ENCODE peak calls at places on chromosome 20, in eight cellular contexts. I, Q, O, K, L, X, M and E are unnamed samples.

GRCh38 chr20:58480455-58481356 is 34.5 kb downstream of the APCDD1L start:
- DNase-seq in M (no peak), X (no peak), O (no peak), L (no peak), K (no peak), I (no peak), Q (no peak), E (no peak)

GRCh38 chr20:24673678-24674570 is 204.5 kb downstream of the SYNDIG1 start:
- DNase-seq in L (no peak), Q (no peak), I (no peak), M (no peak), X (no peak), K (no peak), O (no peak), E (no peak)

GRCh38 chr20:37745553-37745952 is 51.7 kb downstream of the CTNNBL1 start:
- DNase-seq in K (no peak), Q (no peak), X (no peak), M (no peak), O (no peak), I (no peak), L (no peak), E (no peak)

GRCh38 chr20:20052074-20052970 is at the start of the genes CFAP61 and CRNKL1:
- DNase-seq in I (peak; percentile 98), K (peak; percentile 82), Q (peak; percentile 97), M (peak; percentile 89), L (peak; percentile 97), O (peak; percentile 97), X (peak; percentile 96), E (peak; percentile 98)

GRCh38 chr20:45487231-45487635 is 17.7 kb downstream of the WFDC2 start:
- DNase-seq in L (peak; percentile 21), I (no peak), O (peak; percentile 20), M (no peak), K (no peak), Q (no peak), X (no peak), E (no peak)

GRCh38 chr20:62711703-62712101 is 3.1 kb downstream of the NTSR1 start:
- DNase-seq in L (no peak), I (no peak), M (no peak), O (no peak), Q (no peak), X (no peak), K (no peak), E (no peak)

GRCh38 chr20:57841297-57841866 is 131.6 kb upstream of the PMEPA1 start:
- DNase-seq in I (no peak), X (no peak), M (peak; percentile 1), Q (no peak), K (no peak), L (no peak), O (no peak), E (no peak)

GRCh38 chr20:46200582-46201570 is 82.8 kb downstream of the CD40 start:
- DNase-seq in Q (no peak), L (no peak), O (no peak), M (no peak), X (no peak), I (no peak), K (no peak), E (no peak)

GRCh38 chr20:40111282-40111681 is 577.8 kb downstream of the MAFB start:
- DNase-seq in I (no peak), O (no peak), L (no peak), K (no peak), X (no peak), Q (no peak), M (no peak), E (no peak)

GRCh38 chr20:17226410-17227198 is at the start of gene PCSK2:
- DNase-seq in I (peak; percentile 52), K (no peak), M (peak; percentile 78), Q (peak; percentile 58), O (peak; percentile 11), X (no peak), L (no peak), E (no peak)

GRCh38 chr20:57707320-57707719 is 2.5 kb downstream of the PMEPA1 start:
- DNase-seq in O (no peak), I (no peak), M (no peak), L (no peak), Q (no peak), X (no peak), K (no peak), E (no peak)

GRCh38 chr20:1813674-1814635 is 81.3 kb upstream of the SIRPA start:
- DNase-seq in K (no peak), M (no peak), I (no peak), O (no peak), X (no peak), L (no peak), Q (no peak), E (no peak)

GRCh38 chr20:23059831-23060230 is 10.4 kb upstream of the THBD start:
- DNase-seq in I (no peak), X (no peak), K (no peak), L (no peak), O (no peak), M (no peak), Q (no peak), E (no peak)

GRCh38 chr20:23061713-23062561 is 12.5 kb upstream of the THBD start:
- DNase-seq in M (no peak), L (no peak), Q (no peak), I (peak; percentile 62), O (peak; percentile 67), K (no peak), X (no peak), E (peak; percentile 74)

GRCh38 chr20:23061262-23061661 is 11.8 kb upstream of the THBD start:
- DNase-seq in Q (no peak), K (no peak), O (no peak), X (no peak), I (no peak), L (no peak), M (no peak), E (no peak)

GRCh38 chr20:23060629-23061028 is 11.2 kb upstream of the THBD start:
- DNase-seq in I (no peak), L (no peak), Q (no peak), O (no peak), K (no peak), X (no peak), M (no peak), E (no peak)

DNA sequence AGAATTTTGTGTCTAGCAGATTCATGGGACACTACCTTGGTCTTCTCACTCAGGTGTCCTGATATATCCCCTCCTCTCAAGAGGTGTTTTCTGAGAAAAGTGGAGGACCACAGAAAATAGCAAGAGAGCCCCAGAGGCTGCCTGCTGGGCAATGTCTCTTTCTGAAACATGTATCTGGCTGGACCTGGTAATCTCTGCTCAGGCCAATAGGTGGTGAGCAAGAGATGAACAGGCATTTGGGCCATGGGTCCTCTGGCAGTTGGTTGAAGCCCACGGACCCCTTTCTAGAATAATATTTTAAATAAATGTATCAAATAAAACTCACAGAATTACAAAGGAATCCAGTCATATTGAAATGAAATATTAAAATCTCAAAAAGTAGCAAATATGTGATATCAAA is 8.8 kb upstream of the THBD start:
- DNase-seq in K (no peak), Q (no peak), O (no peak), L (no peak), M (no peak), X (no peak), I (no peak), E (no peak)
- TF ChIP-seq CTCF in K (no peak), Q (no peak), O (no peak), L (no peak), M (no peak), X (no peak), I (peak; percentile 12), E (no peak)

DNA sequence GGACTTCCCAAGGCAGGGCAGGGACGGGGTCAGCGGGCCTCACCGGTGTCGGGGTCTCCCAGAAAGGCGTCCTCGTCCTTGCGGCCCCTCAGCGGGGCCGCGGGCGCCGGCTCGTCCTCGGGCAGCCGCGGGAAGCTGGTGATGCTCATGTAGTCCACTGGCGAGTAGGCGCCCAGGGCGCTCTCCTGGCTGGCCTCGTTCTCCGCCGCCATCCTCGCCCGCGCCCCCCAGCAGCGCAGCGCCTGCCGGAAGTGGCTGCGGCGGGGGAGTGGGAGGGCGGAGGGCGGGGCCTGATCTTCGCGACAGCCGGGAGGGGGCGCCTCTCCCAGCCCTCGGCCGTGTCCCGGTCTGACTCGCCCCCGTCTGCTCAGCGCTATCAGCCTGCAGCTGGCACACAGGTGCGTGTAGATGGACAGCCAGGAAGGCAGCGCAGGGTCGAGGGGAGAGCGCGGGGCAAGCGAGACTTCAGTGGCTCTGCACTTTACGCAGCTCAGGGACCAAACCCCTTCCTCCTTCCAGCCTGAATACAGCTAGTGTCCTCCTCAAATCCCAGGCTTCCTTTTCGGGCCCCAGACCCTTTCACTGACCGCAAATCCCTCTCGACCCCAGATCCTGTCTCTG is at the start of gene GGT7:
- DNase-seq in K (no peak), O (peak; percentile 86), I (peak; percentile 92), M (peak; percentile 94), X (peak; percentile 85), Q (peak; percentile 86), L (peak; percentile 90), E (peak; percentile 66)
- TF ChIP-seq CTCF in K (peak; percentile 67), O (peak; percentile 79), I (peak; percentile 67), M (peak; percentile 86), X (peak; percentile 75), Q (peak; percentile 69), L (peak; percentile 70), E (peak; percentile 66)

DNA sequence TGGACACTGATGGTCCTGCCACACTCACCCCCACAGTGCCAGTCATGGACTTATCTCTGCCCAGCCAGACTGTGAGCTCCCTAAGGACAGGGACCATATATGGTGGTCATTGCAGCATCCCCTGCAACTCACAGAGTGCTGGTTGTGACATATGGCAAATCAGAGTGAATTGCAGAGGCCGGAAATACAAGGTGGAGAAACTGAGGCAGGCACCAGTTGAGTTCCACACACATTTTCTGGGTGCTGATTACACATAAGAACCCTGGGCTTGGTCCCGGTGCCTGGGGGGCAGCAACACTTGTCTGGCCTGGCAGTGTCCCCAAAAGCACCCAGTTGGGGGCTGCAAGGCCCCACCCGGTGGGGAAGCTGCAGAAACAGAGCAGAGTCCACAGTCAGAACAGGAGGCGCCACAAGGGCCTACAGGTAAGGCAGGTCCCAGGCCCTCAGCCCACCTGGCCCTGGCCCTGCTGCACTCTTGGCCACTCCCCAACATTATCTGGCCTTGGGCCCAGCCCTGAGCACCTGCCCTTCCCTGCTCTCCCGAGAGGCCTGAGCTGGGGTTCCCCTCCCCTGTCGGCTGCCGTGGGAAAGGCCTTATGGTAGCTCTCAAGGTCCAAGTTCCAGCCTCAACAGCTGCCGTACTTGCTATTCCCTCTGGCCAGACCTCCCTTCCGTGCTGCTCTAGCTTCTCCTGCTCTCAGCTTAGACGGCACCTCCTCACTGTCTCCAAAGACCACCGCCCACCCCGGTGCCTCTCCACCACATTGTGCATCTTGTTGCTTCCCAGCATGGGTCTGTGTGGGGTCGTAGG is 140.8 kb upstream of the PTPN1 start:
- DNase-seq in M (no peak), Q (peak; percentile 97), X (no peak), L (no peak), O (no peak), I (no peak), K (no peak), E (no peak)
- TF ChIP-seq CTCF in M (no peak), Q (peak; percentile 38), X (no peak), L (no peak), O (no peak), I (no peak), K (no peak), E (no peak)

DNA sequence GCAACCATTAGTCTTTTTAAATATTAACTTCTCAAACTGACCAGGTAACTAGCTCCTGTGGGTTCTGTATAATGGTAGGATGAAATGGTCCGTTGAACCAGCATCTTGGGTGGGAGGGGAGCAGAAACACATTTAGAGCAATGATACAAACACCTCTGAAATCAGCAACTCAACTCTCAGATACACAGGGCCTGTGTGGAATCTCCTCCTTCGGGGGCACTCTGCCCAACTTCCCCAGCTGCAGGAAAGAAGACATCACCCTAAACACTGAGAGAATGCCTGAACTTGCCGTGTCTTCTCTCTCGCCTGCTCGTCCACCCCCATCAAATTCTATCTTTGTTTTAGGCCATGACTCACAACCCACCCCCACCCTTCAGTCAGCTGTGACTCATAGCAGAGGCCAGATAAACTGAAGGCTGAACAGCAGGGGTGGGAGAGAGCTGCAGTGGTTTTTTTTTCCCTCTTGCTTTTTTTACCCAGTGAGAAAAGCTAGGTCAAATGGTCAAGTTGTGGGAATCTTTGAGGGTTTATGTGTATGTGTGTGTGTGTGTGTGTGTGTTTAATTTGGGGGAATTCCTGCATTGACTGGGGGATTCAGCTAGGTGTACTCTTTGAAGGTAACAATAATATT is 593.4 kb upstream of the JAG1 start:
- DNase-seq in X (no peak), O (peak; percentile 97), L (peak; percentile 8), I (peak; percentile 54), Q (peak; percentile 28), M (no peak), K (no peak), E (no peak)
- TF ChIP-seq CTCF in X (no peak), O (no peak), L (no peak), I (no peak), Q (no peak), M (no peak), K (no peak), E (no peak)